ENCODE peak calls at places on chromosome 12, in ten cellular contexts. X is IMR-90, M is astrocyte of the cerebellum, A is A673, I is PC-3, L is HCT116, W is HFF-Myc, Z is BJ, E is fibroblast of lung, R is cardiac muscle cell. D is an unnamed sample.

GRCh38 chr12:113467514-113468364 is 3.9 kb downstream of the LHX5 start:
- DNase-seq in L (no peak), E (no peak), Z (no peak), A (no peak), X (no peak), W (no peak), M (no peak), R (peak), I (peak), D (no peak)

GRCh38 chr12:108373111-108373510 is 34.0 kb upstream of the CMKLR1 start:
- DNase-seq in A (no peak), L (no peak), E (no peak), W (no peak), X (no peak), R (no peak), M (no peak), I (peak), Z (no peak), D (no peak)

GRCh38 chr12:19411234-19412221 is 27.8 kb upstream of the AEBP2 start:
- DNase-seq in M (no peak), E (peak), A (no peak), Z (no peak), R (no peak), I (no peak), W (no peak), L (no peak), X (no peak), D (no peak)

GRCh38 chr12:116861331-116861730 is 19.9 kb downstream of the HRK start:
- DNase-seq in X (peak), R (no peak), W (peak), A (peak), M (no peak), Z (peak), E (peak), I (peak), L (no peak), D (peak)

GRCh38 chr12:59322473-59322872 is 273.4 kb upstream of the SLC16A7 start:
- DNase-seq in W (no peak), I (no peak), R (no peak), A (no peak), L (no peak), Z (no peak), X (no peak), M (no peak), E (no peak), D (no peak)

GRCh38 chr12:119775246-119775895 is 101.7 kb downstream of the CIT start:
- DNase-seq in X (no peak), E (no peak), W (no peak), Z (no peak), A (peak), R (no peak), L (no peak), I (no peak), M (no peak), D (no peak)

GRCh38 chr12:3122841-3123678 is 45.9 kb downstream of the TSPAN9 start:
- DNase-seq in I (peak), A (no peak), R (no peak), M (peak), E (peak), W (no peak), L (no peak), X (peak), Z (no peak), D (peak)

GRCh38 chr12:109428038-109428629 is 49.0 kb downstream of the KCTD10 start:
- DNase-seq in E (peak), R (peak), X (peak), A (peak), I (peak), M (peak), Z (peak), W (peak), L (peak), D (peak)

GRCh38 chr12:72273499-72273837 is 1.3 kb downstream of the TRHDE start:
- DNase-seq in L (no peak), Z (no peak), M (no peak), X (no peak), W (no peak), I (peak), A (no peak), R (no peak), E (no peak), D (no peak)

GRCh38 chr12:48988030-48988649 is 10.0 kb downstream of the WNT1 start:
- DNase-seq in M (no peak), Z (no peak), A (peak), W (no peak), I (peak), E (no peak), X (peak), L (no peak), R (peak), D (no peak)

GRCh38 chr12:32181498-32182175 is 75.0 kb downstream of the BICD1 start:
- DNase-seq in X (no peak), Z (peak), I (no peak), M (no peak), E (no peak), L (no peak), R (no peak), W (peak), A (no peak), D (no peak)

GRCh38 chr12:19189522-19189921 is 60.0 kb downstream of the PLEKHA5 start:
- DNase-seq in X (peak), E (peak), L (no peak), Z (no peak), W (no peak), M (no peak), A (no peak), R (no peak), I (no peak), D (no peak)

GRCh38 chr12:96143392-96143791 is 50.8 kb upstream of the ELK3 start:
- DNase-seq in I (no peak), W (no peak), R (no peak), M (no peak), E (no peak), X (no peak), Z (no peak), L (no peak), A (no peak), D (no peak)

GRCh38 chr12:64652346-64652745 is 42.1 kb downstream of the RASSF3 start:
- DNase-seq in E (no peak), I (no peak), R (no peak), M (no peak), A (no peak), L (no peak), W (no peak), Z (no peak), X (no peak), D (no peak)

GRCh38 chr12:4505381-4505986 is 33.2 kb upstream of the RAD51AP1 start:
- DNase-seq in L (no peak), R (no peak), A (no peak), W (no peak), I (no peak), Z (peak), E (peak), X (peak), M (peak), D (peak)

GRCh38 chr12:10027311-10028099 is 3.0 kb upstream of the CLEC9A start:
- DNase-seq in M (no peak), I (peak), Z (no peak), X (peak), W (peak), E (peak), R (no peak), L (no peak), A (peak), D (peak)

GRCh38 chr12:10136637-10137205 is 6.7 kb upstream of the CLEC7A start:
- DNase-seq in X (no peak), I (no peak), A (no peak), W (no peak), M (no peak), E (no peak), R (no peak), L (no peak), Z (no peak), D (no peak)

GRCh38 chr12:3032770-3033537 is 44.2 kb upstream of the TSPAN9 start:
- DNase-seq in A (no peak), M (no peak), R (peak), X (no peak), E (no peak), I (no peak), W (no peak), L (no peak), Z (no peak), D (no peak)

GRCh38 chr12:83224012-83224411 is 537.3 kb downstream of the TMTC2 start:
- DNase-seq in I (no peak), R (no peak), Z (no peak), A (peak), L (no peak), X (no peak), E (no peak), M (no peak), W (no peak), D (no peak)

GRCh38 chr12:76241371-76241770 is 106.8 kb downstream of the BBS10 start:
- DNase-seq in E (peak), A (no peak), M (no peak), X (peak), I (no peak), W (no peak), R (no peak), L (no peak), Z (no peak), D (no peak)

GRCh38 chr12:71840226-71840847 is 778 bp downstream of the TBC1D15 start:
- DNase-seq in M (peak), W (peak), R (no peak), E (peak), I (peak), L (peak), A (peak), X (peak), Z (peak), D (peak)

GRCh38 chr12:18837025-18837424 is 99.1 kb downstream of the CAPZA3 start:
- DNase-seq in L (no peak), X (peak), I (no peak), W (no peak), M (no peak), A (peak), E (peak), R (no peak), Z (no peak), D (peak)

GRCh38 chr12:87303396-87304012 is 725.7 kb downstream of the C12orf50 start:
- DNase-seq in M (no peak), W (no peak), R (no peak), Z (no peak), L (no peak), X (no peak), A (no peak), E (no peak), I (no peak), D (no peak)

GRCh38 chr12:71710276-71711125 is 24.6 kb downstream of the TMEM19 start:
- DNase-seq in A (peak), M (peak), E (peak), R (no peak), L (peak), X (peak), I (peak), Z (peak), W (peak), D (peak)

GRCh38 chr12:93950321-93950720 is 198.1 kb upstream of the PLXNC1 start:
- DNase-seq in X (no peak), M (no peak), W (no peak), I (no peak), A (no peak), Z (no peak), L (no peak), E (no peak), R (no peak), D (no peak)

GRCh38 chr12:93609281-93610192 is 37.1 kb downstream of the SOCS2 start:
- DNase-seq in X (no peak), W (no peak), L (no peak), R (no peak), A (no peak), M (no peak), Z (no peak), I (no peak), E (no peak), D (no peak)

GRCh38 chr12:132834181-132834711 is 5.6 kb upstream of the GOLGA3 start:
- DNase-seq in A (no peak), I (no peak), M (no peak), R (no peak), E (no peak), L (no peak), W (no peak), Z (no peak), X (no peak), D (no peak)

GRCh38 chr12:19683178-19683927 is 244.1 kb downstream of the AEBP2 start:
- DNase-seq in A (no peak), L (no peak), Z (no peak), W (peak), I (peak), E (peak), X (peak), M (no peak), R (no peak), D (peak)

GRCh38 chr12:45737638-45738037 is 8.1 kb downstream of the ARID2 start:
- DNase-seq in L (no peak), X (no peak), I (no peak), A (no peak), M (no peak), E (no peak), Z (no peak), W (no peak), R (no peak), D (no peak)

GRCh38 chr12:115227137-115227615 is 543.2 kb upstream of the TBX3 start:
- DNase-seq in M (no peak), W (peak), E (peak), X (peak), I (peak), L (peak), A (no peak), R (peak), Z (peak), D (peak)

GRCh38 chr12:42918387-42918786 is 328.8 kb upstream of the PRICKLE1 start:
- DNase-seq in M (no peak), W (no peak), L (no peak), E (peak), I (no peak), A (no peak), R (peak), Z (no peak), X (no peak), D (no peak)

GRCh38 chr12:16499617-16500016 is 106.3 kb downstream of the LMO3 start:
- DNase-seq in E (no peak), L (no peak), X (no peak), A (no peak), Z (no peak), W (no peak), I (no peak), R (no peak), M (no peak), D (no peak)

GRCh38 chr12:15446798-15447197 is 124.5 kb downstream of the PTPRO start:
- DNase-seq in X (no peak), L (no peak), E (peak), R (no peak), M (peak), Z (no peak), A (no peak), W (no peak), I (peak), D (peak)

GRCh38 chr12:32400114-32400672 is 835 bp downstream of the FGD4 start:
- DNase-seq in A (no peak), M (no peak), X (no peak), W (no peak), R (peak), I (peak), L (peak), Z (no peak), E (no peak), D (no peak)

GRCh38 chr12:78087363-78087675 is 256.6 kb downstream of the NAV3 start:
- DNase-seq in R (no peak), E (peak), I (no peak), A (no peak), W (no peak), L (no peak), M (no peak), X (peak), Z (no peak), D (no peak)

GRCh38 chr12:3752096-3752709 is 706 bp downstream of the CRACR2A start:
- DNase-seq in Z (no peak), R (no peak), M (no peak), X (no peak), E (peak), I (no peak), L (peak), A (no peak), W (no peak), D (no peak)

GRCh38 chr12:89470741-89471504 is 53.7 kb downstream of the GALNT4 start:
- DNase-seq in E (peak), M (peak), A (peak), Z (no peak), W (no peak), R (peak), L (peak), I (peak), X (peak), D (no peak)

DNA sequence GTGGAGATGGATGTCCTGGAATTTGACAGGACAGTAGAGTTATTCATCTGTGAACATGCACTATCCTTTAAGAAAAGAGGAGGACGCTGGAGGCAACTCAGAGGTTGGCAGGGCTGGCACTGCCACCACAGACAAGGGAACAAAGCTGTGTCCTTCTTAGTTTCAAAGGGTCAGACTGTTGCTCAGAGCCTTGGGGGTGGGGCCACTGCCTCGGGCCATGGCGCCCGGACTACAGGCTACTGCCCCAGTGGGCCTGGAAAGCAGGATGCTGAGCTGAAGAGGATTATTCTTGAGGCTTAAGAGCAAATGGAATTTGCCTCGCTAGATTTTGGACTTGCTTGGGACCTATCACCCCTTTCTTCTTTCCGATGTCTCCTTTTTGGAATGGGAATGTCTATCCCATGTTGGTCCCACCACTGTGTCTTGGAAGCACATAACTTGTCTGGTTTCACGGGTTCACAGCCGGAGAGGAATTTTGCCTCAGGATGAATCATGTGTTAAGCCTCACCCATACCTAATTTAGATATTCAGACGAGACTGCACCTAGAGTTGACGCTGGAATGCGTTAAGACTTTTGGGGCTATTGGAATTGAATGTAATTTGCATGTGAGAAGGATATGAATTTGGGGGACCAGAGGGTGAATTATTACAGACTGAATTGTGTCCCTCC is 114.8 kb upstream of the RFLNA start:
- DNase-seq in M (no peak), I (no peak), Z (no peak), A (no peak), R (no peak), E (peak), L (no peak), W (no peak), X (no peak), D (no peak)
- H3K4me3 ChIP-seq in M (no peak), I (no peak), Z (no peak), A (no peak), R (no peak), E (no peak), L (no peak), W (no peak), X (no peak), D (no peak)

GRCh38 chr12:54216580-54217308 is 28.0 kb upstream of the SMUG1 start:
- DNase-seq in I (peak), E (peak), R (peak), W (peak), Z (no peak), L (peak), M (peak), A (peak), X (peak), D (no peak)

GRCh38 chr12:54213084-54213483 is 24.3 kb upstream of the SMUG1 start:
- DNase-seq in L (no peak), Z (no peak), I (no peak), A (no peak), E (no peak), R (no peak), M (no peak), W (no peak), X (no peak), D (no peak)

GRCh38 chr12:54217309-54217661 is 28.5 kb upstream of the SMUG1 start:
- DNase-seq in A (no peak), I (no peak), M (no peak), W (no peak), R (no peak), X (no peak), L (no peak), Z (no peak), E (no peak), D (no peak)

GRCh38 chr12:54215990-54216579 is 27.3 kb upstream of the SMUG1 start:
- DNase-seq in X (no peak), I (no peak), W (no peak), E (no peak), A (no peak), R (no peak), L (no peak), M (no peak), Z (no peak), D (no peak)

GRCh38 chr12:54214553-54215374 is 26.0 kb upstream of the SMUG1 start:
- DNase-seq in E (peak), A (peak), X (peak), W (peak), I (peak), R (peak), L (peak), M (peak), Z (peak), D (peak)
- H3K4me3 ChIP-seq in E (peak), A (peak), X (peak), W (no peak), I (peak), R (no peak), L (peak), M (peak), Z (peak), D (peak)

GRCh38 chr12:56805282-56805855 is 42.2 kb downstream of the HSD17B6 start:
- DNase-seq in R (no peak), E (no peak), L (no peak), W (no peak), Z (no peak), X (no peak), I (no peak), A (no peak), M (no peak), D (no peak)

GRCh38 chr12:56808954-56809353 is 45.8 kb downstream of the HSD17B6 start:
- DNase-seq in W (no peak), X (no peak), I (peak), M (no peak), Z (no peak), R (no peak), A (no peak), L (no peak), E (no peak), D (no peak)

GRCh38 chr12:56806303-56806702 is 43.2 kb downstream of the HSD17B6 start:
- DNase-seq in E (no peak), W (no peak), A (no peak), R (no peak), I (no peak), X (no peak), M (no peak), L (no peak), Z (no peak), D (no peak)

GRCh38 chr12:56810918-56811317 is 47.8 kb downstream of the HSD17B6 start:
- DNase-seq in W (no peak), M (no peak), A (no peak), E (no peak), L (no peak), R (no peak), X (no peak), Z (no peak), I (no peak), D (no peak)
- H3K4me3 ChIP-seq in W (no peak), M (no peak), A (no peak), E (no peak), L (no peak), R (no peak), X (no peak), Z (no peak), I (no peak), D (no peak)

DNA sequence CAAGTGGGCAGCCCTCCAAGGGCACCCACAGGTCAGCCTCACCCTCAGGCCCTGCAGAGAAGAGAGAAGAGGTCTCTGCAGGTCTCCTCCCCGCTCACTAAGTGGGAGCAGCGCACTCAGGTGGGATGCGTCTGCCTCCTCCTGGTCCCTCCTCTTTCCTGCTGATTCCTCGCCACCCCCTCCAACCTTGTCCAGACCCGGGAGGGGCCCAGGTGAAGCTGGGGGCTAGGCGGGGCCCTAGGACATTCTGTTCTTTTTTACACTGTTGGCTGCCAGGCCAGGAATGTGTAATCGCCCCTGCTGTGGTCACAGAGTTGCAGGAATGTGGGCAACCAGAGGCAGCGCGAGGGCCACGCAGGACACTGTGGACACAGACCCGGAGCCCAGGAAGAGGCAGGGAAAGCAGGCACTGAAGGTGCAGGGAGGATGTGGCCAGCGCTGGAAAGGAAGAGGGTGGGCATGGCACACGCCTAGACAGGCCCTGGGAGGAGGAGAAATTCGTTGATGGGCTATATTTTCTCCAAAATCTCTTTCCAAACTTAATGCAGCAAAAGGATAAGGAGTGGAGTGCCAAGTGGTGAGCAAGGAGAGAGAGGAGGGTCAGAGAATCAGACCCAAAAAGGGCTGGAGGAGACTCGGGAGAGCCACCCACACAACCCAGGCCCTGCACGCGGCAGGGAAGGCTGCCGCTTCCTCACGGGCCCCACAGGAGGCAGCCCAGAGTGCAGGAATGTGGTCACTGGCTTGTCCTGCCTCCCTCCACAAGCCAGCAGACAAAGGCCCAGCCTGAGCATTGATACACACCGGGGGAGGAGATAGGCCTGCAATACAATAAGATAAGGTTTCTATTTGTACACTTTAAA is 947 bp upstream of the SCNN1A start:
- DNase-seq in L (no peak), X (peak), Z (no peak), R (peak), M (no peak), A (no peak), W (no peak), E (peak), I (no peak), D (no peak)
- H3K4me3 ChIP-seq in L (peak), X (no peak), Z (no peak), R (no peak), M (no peak), A (no peak), W (no peak), E (no peak), I (no peak), D (no peak)